ENCODE peak calls at places on chromosomes 1 and 21, in eight cellular contexts. V is H4; Z is cardiac fibroblast; D is sigmoid colon; R is activated T-helper 1 cell treated with anti-CD3 and anti-CD28 coated beads, Interleukin-12 subunit alpha, Interleukin-12 subunit beta, Interleukin-2, Interleukin-4 antibody, amounts not matched to agents 30 ng/mL and 10 ng/mL and 1 ng/mL, durations not matched to agents 14 hours and 24 hours and 36 hours; N is neuronal stem cell; U is ovary; O is aorta. A is an unnamed sample.

GRCh38 chr1:167995038-167995437 is 58.2 kb upstream of the MPC2 start:
- DNase-seq in V (no peak), Z (peak; percentile 9), D (no peak), R (no peak), N (no peak), U (no peak), O (no peak), A (no peak)

GRCh38 chr1:203675596-203676347 is 49.1 kb downstream of the ATP2B4 start:
- DNase-seq in V (no peak), Z (no peak), D (no peak), R (peak; percentile 34), N (no peak), U (no peak), O (no peak), A (no peak)

GRCh38 chr1:36539526-36539925 is 56.8 kb upstream of the CSF3R start:
- DNase-seq in V (no peak), Z (no peak), D (peak; percentile 21), R (no peak), N (no peak), U (no peak), O (no peak), A (no peak)

GRCh38 chr1:231808990-231809389 is 182.4 kb downstream of the DISC1 start:
- DNase-seq in V (peak; percentile 65), Z (peak; percentile 77), D (no peak), R (no peak), N (no peak), U (no peak), O (no peak), A (no peak)

GRCh38 chr1:163980391-163980790 is 578.6 kb upstream of the PBX1 start:
- DNase-seq in V (no peak), Z (no peak), D (no peak), R (no peak), N (no peak), U (no peak), O (no peak), A (no peak)

GRCh38 chr1:156371553-156372264 is 2.7 kb downstream of the RHBG start:
- DNase-seq in V (no peak), Z (peak; percentile 70), D (no peak), R (no peak), N (no peak), U (peak; percentile 94), O (peak; percentile 80), A (peak; percentile 68)

GRCh38 chr1:41023279-41023990 is 1.9 kb upstream of the SLFNL1 start:
- DNase-seq in V (no peak), Z (peak; percentile 27), D (no peak), R (no peak), N (no peak), U (no peak), O (no peak), A (no peak)

GRCh38 chr1:24475700-24476099 is 26.9 kb upstream of the RCAN3 start:
- DNase-seq in V (no peak), Z (no peak), D (no peak), R (no peak), N (no peak), U (no peak), O (no peak), A (no peak)

GRCh38 chr1:209808059-209808494 is 2.1 kb upstream of the IRF6 start:
- DNase-seq in V (peak; percentile 77), Z (peak; percentile 98), D (no peak), R (no peak), N (no peak), U (no peak), O (no peak), A (no peak)

GRCh38 chr21:45030637-45031218 is 43.7 kb upstream of the ADARB1 start:
- DNase-seq in V (no peak), Z (peak; percentile 41), D (peak; percentile 56), R (no peak), N (no peak), U (no peak), O (peak; percentile 76), A (peak; percentile 84)

GRCh38 chr1:36248250-36248894 is 24.1 kb downstream of the THRAP3 start:
- DNase-seq in V (peak; percentile 89), Z (peak; percentile 98), D (peak; percentile 90), R (no peak), N (no peak), U (peak; percentile 81), O (peak; percentile 82), A (peak; percentile 81)

GRCh38 chr1:100930494-100930893 is 34.6 kb downstream of the SLC30A7 start:
- DNase-seq in V (no peak), Z (no peak), D (no peak), R (no peak), N (no peak), U (no peak), O (no peak), A (no peak)

GRCh38 chr1:155077758-155078495 is 710 bp upstream of the EFNA3 start:
- DNase-seq in V (no peak), Z (peak; percentile 67), D (peak; percentile 61), R (no peak), N (no peak), U (no peak), O (peak; percentile 73), A (no peak)

A was measured in tibial artery.